ENCODE peak calls at places on chromosomes 1 and 21, in five cellular contexts. D is K562, A is GM12878, K is H1, Y is HepG2. L is an unnamed sample. For H3K27me3, the result is how much of the 10 kb centered on the place peaks cover.

GRCh38 chr1:228366062-228366850 is 40.4 kb downstream of the TRIM11 start:
- DNase-seq in K (no peak), Y (no peak), A (no peak), D (no peak), L (no peak)

GRCh38 chr1:27137022-27137542 is 17.8 kb downstream of the SLC9A1 start:
- DNase-seq in D (peak), Y (no peak), K (no peak), A (no peak), L (no peak)

GRCh38 chr1:29341936-29342335 is 105.6 kb downstream of the PTPRU start:
- DNase-seq in A (no peak), Y (no peak), D (no peak), K (no peak), L (no peak)

GRCh38 chr21:44880762-44881585 is 7.5 kb upstream of the PTTG1IP start:
- DNase-seq in A (no peak), D (no peak), Y (peak), K (no peak), L (no peak)

GRCh38 chr1:202348005-202348508 is 442 bp upstream of the PPP1R12B start:
- DNase-seq in A (no peak), K (no peak), D (no peak), Y (no peak), L (no peak)

GRCh38 chr1:24929091-24929875 is 793 bp downstream of the RUNX3 start:
- DNase-seq in D (no peak), A (no peak), K (peak), Y (no peak), L (no peak)

GRCh38 chr1:30798389-30798951 is 40.9 kb upstream of the LAPTM5 start:
- DNase-seq in K (no peak), Y (no peak), D (no peak), A (no peak), L (no peak)

GRCh38 chr1:54665852-54666251 is 24.3 kb downstream of the MROH7 start:
- DNase-seq in D (no peak), K (no peak), Y (no peak), A (no peak), L (no peak)

GRCh38 chr1:94384485-94385353 is 33.5 kb upstream of the ABCD3 start:
- DNase-seq in Y (peak), K (no peak), D (no peak), A (no peak), L (no peak)

GRCh38 chr21:34948157-34948556 is 100.9 kb downstream of the RUNX1 start:
- DNase-seq in A (no peak), D (peak), K (no peak), Y (no peak), L (no peak)

GRCh38 chr1:63817152-63817667 is 43.4 kb downstream of the ROR1 start:
- DNase-seq in K (no peak), A (no peak), Y (no peak), D (no peak), L (no peak)

GRCh38 chr1:119414950-119415349 is at the start of gene HSD3B2:
- DNase-seq in D (no peak), K (no peak), Y (no peak), A (no peak), L (no peak)

GRCh38 chr1:156608981-156609380 is 7.7 kb upstream of the GPATCH4 start:
- DNase-seq in K (peak), A (no peak), D (peak), Y (no peak), L (no peak)

GRCh38 chr21:41641821-41642368 is 125.0 kb downstream of the RIPK4 start:
- DNase-seq in A (no peak), Y (peak), K (no peak), D (no peak), L (no peak)

GRCh38 chr1:193355179-193355578 is 168.8 kb upstream of the B3GALT2 start:
- DNase-seq in A (no peak), D (no peak), K (no peak), Y (peak), L (peak)

GRCh38 chr1:41333146-41333784 is 28.0 kb upstream of the FOXO6 start:
- DNase-seq in A (no peak), K (peak), D (peak), Y (peak), L (no peak)

GRCh38 chr1:178946416-178946815 is 75.5 kb upstream of the ANGPTL1 start:
- DNase-seq in Y (no peak), A (no peak), D (no peak), K (no peak), L (no peak)

GRCh38 chr1:91744973-91745648 is 140.8 kb downstream of the TGFBR3 start:
- DNase-seq in A (no peak), D (no peak), K (no peak), Y (peak), L (no peak)

GRCh38 chr1:192430644-192431043 is 113.9 kb downstream of the RGS21 start:
- DNase-seq in Y (no peak), D (no peak), A (no peak), K (no peak), L (no peak)

GRCh38 chr1:226491093-226491850 is 57.3 kb upstream of the STUM start:
- DNase-seq in K (no peak), D (no peak), A (no peak), Y (no peak), L (no peak)

GRCh38 chr1:37676281-37677243 is 15.8 kb upstream of the CDCA8 start:
- DNase-seq in Y (no peak), K (no peak), A (peak), D (no peak), L (no peak)

GRCh38 chr1:231311696-231312095 is 26.0 kb downstream of the EXOC8 start:
- DNase-seq in A (no peak), D (no peak), K (no peak), Y (no peak), L (no peak)

GRCh38 chr1:212611000-212611636 is 2.6 kb downstream of the ATF3 start:
- DNase-seq in Y (no peak), K (no peak), D (no peak), A (no peak), L (no peak)

GRCh38 chr1:1123581-1124507 is 8.0 kb upstream of the C1orf159 start:
- DNase-seq in A (no peak), Y (no peak), D (no peak), K (no peak), L (no peak)

GRCh38 chr1:201826830-201827229 is 2.1 kb upstream of the IPO9 start:
- DNase-seq in D (no peak), A (no peak), Y (no peak), K (no peak), L (no peak)

GRCh38 chr1:231416896-231417295 is 5.2 kb downstream of the EGLN1 start:
- DNase-seq in D (no peak), K (no peak), Y (no peak), A (no peak), L (no peak)

GRCh38 chr1:76330993-76331603 is 256.6 kb downstream of the ST6GALNAC3 start:
- DNase-seq in A (no peak), D (peak), K (no peak), Y (peak), L (peak)

GRCh38 chr1:110541996-110542395 is 23.0 kb upstream of the KCNA10 start:
- DNase-seq in Y (no peak), A (no peak), D (no peak), K (no peak), L (no peak)

GRCh38 chr1:119653839-119654170 is 5.7 kb upstream of the ZNF697 start:
- DNase-seq in A (no peak), D (no peak), Y (no peak), K (no peak), L (no peak)

GRCh38 chr1:73593379-73593778 is 604.6 kb downstream of the LRRIQ3 start:
- DNase-seq in A (no peak), D (no peak), Y (no peak), K (no peak), L (no peak)

GRCh38 chr1:91697322-91698260 is 188.4 kb downstream of the TGFBR3 start:
- DNase-seq in D (no peak), Y (no peak), K (no peak), A (peak), L (no peak)

GRCh38 chr21:37915941-37916794 is at the start of gene KCNJ6:
- DNase-seq in Y (no peak), K (peak), A (no peak), D (peak), L (no peak)

GRCh38 chr1:2961661-2962060 is 59.6 kb upstream of the ACTRT2 start:
- DNase-seq in K (no peak), Y (no peak), A (no peak), D (no peak), L (no peak)

GRCh38 chr1:46767649-46768282 is 31.1 kb upstream of the CYP4B1 start:
- DNase-seq in K (no peak), A (no peak), D (no peak), Y (no peak), L (no peak)

GRCh38 chr1:154190550-154190949 is 1.4 kb downstream of the TPM3 start:
- DNase-seq in D (no peak), Y (peak), A (no peak), K (no peak), L (no peak)

GRCh38 chr1:60066001-60066400 is 7.6 kb downstream of the C1orf87 start:
- DNase-seq in Y (no peak), D (no peak), K (no peak), A (no peak), L (no peak)

GRCh38 chr1:167756760-167757405 is 35.1 kb downstream of the MPZL1 start:
- DNase-seq in Y (no peak), D (peak), A (no peak), K (no peak), L (no peak)

GRCh38 chr1:95233321-95233736 is 681 bp upstream of the RWDD3 start:
- DNase-seq in A (no peak), Y (peak), K (peak), D (no peak), L (no peak)

GRCh38 chr1:82373710-82374109 is 573.0 kb downstream of the ADGRL2 start:
- DNase-seq in D (no peak), A (no peak), K (no peak), Y (no peak), L (no peak)

GRCh38 chr1:170205301-170205700 is 59.5 kb downstream of the NTMT2 start:
- DNase-seq in A (no peak), D (no peak), K (no peak), Y (no peak), L (no peak)

GRCh38 chr1:170203693-170204092 is 57.9 kb downstream of the NTMT2 start:
- DNase-seq in Y (no peak), K (no peak), A (no peak), D (no peak), L (no peak)

GRCh38 chr1:170200665-170201397 is 55.1 kb downstream of the NTMT2 start:
- DNase-seq in Y (no peak), K (no peak), A (no peak), D (no peak), L (no peak)

GRCh38 chr1:170200161-170200560 is 54.4 kb downstream of the NTMT2 start:
- DNase-seq in K (no peak), Y (no peak), D (no peak), A (no peak), L (no peak)

GRCh38 chr1:170204121-170204520 is 58.4 kb downstream of the NTMT2 start:
- DNase-seq in A (no peak), K (no peak), Y (no peak), D (no peak), L (no peak)
- TF ChIP-seq JUND in A (no peak), K (no peak), Y (no peak), D (no peak), L (no peak)

DNA sequence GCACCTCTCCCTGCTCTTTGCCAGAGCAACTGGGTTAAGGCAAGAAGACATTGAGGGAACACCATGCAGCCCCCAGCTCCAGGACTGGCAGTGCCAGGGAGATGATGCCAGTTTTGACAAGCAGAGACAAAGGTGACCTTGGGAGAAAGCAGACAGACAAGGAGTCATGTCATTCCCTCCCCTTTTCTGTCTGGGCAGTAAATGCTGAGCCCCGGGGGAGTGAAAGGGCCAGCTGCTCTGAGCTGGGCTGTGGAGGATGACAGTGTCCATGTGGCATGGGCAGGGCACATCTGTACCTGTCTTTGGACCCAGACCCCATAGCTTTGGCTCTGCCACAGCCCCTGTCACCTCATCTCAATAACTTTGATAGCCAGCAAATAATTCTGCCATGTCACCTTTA is 24.2 kb downstream of the PLEKHA6 start:
- DNase-seq in D (no peak), A (no peak), K (no peak), Y (no peak), L (no peak)
- H3K27me3 ChIP-seq in D (half or more), A (under half), K (under half), Y (under half), L (under half)

DNA sequence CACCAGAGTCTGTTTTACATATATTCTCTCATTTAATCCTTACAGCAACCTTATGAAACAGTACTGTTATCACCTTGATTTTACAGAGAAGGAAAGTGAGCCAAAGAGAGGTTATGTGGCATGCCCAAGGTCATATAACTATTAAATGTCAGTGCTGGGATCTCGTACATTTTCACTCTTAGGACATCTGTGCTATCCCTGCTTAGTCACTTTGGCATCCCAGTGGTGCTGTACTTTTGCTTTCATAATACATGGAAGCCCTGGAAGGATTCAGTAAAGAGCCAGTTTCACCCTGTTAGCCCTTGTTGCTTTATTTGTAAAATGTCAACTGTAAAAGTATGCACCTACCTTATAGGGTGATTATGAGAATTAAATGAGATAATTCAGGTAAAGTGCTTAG is 104.4 kb downstream of the NFIA start:
- DNase-seq in K (no peak), Y (no peak), A (no peak), D (no peak), L (no peak)
- TF ChIP-seq ATF3 in K (no peak), Y (no peak), A (no peak), D (no peak), L (no peak)

GRCh38 chr1:248779350-248779749 is 23.8 kb upstream of the LYPD8 start:
- DNase-seq in A (no peak), D (no peak), Y (no peak), K (no peak), L (no peak)

GRCh38 chr1:248775496-248775895 is 19.9 kb upstream of the LYPD8 start:
- DNase-seq in A (no peak), D (no peak), K (no peak), Y (no peak), L (no peak)
- TF ChIP-seq JUND in A (no peak), D (no peak), K (no peak), Y (no peak), L (no peak)

GRCh38 chr1:50420689-50421365 is 2.4 kb downstream of the DMRTA2 start:
- DNase-seq in K (peak), Y (no peak), D (no peak), A (no peak), L (no peak)

GRCh38 chr1:50419192-50419906 is 3.9 kb downstream of the DMRTA2 start:
- DNase-seq in Y (no peak), D (peak), K (no peak), A (no peak), L (no peak)

GRCh38 chr1:50419907-50420248 is 3.4 kb downstream of the DMRTA2 start:
- DNase-seq in D (peak), K (no peak), A (no peak), Y (no peak), L (no peak)

GRCh38 chr1:50421366-50421748 is 1.9 kb downstream of the DMRTA2 start:
- DNase-seq in K (no peak), Y (no peak), D (no peak), A (no peak), L (no peak)

GRCh38 chr1:50420283-50420682 is 3.0 kb downstream of the DMRTA2 start:
- DNase-seq in D (no peak), Y (no peak), A (no peak), K (peak), L (no peak)
- H3K27me3 ChIP-seq in D (half or more), Y (half or more), A (under half), K (half or more), L (under half)

DNA sequence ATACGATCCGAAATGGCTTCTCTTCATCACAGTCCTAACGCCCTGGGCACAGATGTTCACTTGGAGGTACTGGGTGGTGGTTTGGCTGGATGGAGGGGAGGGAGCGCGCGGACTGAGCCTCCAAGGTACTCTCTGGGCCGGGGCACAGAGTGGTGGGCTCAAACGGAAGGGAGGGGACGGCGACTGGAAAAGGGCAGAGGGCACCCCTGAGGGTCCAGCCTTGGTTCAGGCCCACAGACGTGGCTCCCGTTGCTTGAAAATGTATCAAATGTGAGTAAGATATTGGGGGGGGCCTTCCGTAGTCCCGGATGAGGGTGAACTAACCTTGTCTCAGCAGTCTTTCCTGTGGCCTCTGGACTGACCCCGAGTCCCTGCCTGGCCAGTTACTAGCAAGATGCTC is 463 bp downstream of the IL12RB2 start:
- DNase-seq in K (peak), A (no peak), D (no peak), Y (no peak), L (no peak)
- TF ChIP-seq ATF3 in K (no peak), A (no peak), D (no peak), Y (no peak), L (no peak)

DNA sequence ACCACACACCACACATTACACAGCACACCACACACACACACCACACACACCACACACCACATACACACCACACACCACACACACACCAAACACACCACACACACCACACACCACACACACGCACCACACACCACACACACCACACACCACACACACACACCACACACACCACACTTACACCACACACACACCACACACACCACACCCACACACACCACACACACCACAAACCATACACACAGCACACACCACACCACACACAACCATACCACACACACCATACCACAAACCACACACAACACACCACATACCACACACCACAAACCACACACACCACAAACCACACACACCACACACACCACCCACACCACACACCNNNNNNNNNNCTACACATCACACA is 40.9 kb upstream of the SIK1 start:
- DNase-seq in A (no peak), K (peak), D (no peak), Y (no peak), L (no peak)
- TF ChIP-seq JUND in A (no peak), K (no peak), D (no peak), Y (no peak), L (no peak)

GRCh38 chr1:206905295-206906164 is 8.3 kb downstream of the IL24 start:
- DNase-seq in A (no peak), K (no peak), D (no peak), Y (no peak), L (peak)
- H3K27me3 ChIP-seq in A (under half), K (under half), D (half or more), Y (under half), L (under half)

GRCh38 chr21:31554511-31555022 is 104.9 kb upstream of the SOD1 start:
- DNase-seq in D (no peak), K (no peak), Y (no peak), A (peak), L (peak)

GRCh38 chr21:31553461-31553860 is 106.0 kb upstream of the SOD1 start:
- DNase-seq in A (no peak), K (no peak), D (no peak), Y (no peak), L (no peak)

GRCh38 chr21:31555741-31556191 is 103.7 kb upstream of the SOD1 start:
- DNase-seq in A (no peak), Y (no peak), K (peak), D (no peak), L (no peak)

GRCh38 chr21:31552826-31553225 is 106.7 kb upstream of the SOD1 start:
- DNase-seq in K (no peak), A (no peak), D (no peak), Y (no peak), L (no peak)

DNA sequence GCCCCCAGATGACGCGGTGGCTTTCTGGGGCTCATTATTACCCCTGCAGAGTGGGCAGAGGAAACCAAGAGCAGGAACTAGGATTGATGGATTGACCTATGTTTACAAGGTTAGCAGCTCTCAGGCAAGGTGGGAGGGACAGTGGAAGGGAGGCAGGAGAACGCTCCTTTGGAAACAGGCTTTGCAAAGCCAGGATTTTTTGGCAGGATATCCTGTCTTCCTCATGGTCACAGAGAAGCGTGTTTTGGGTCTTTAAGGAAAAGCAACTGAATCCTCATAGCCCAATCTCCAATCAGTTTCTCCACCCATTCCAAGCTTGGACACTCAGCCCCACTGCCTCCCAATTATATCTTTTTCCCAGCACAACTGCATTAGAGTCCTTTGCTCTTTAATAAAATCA is 105.6 kb upstream of the SOD1 start:
- DNase-seq in Y (no peak), K (no peak), A (no peak), D (no peak), L (no peak)
- TF ChIP-seq ATF3 in Y (no peak), K (no peak), A (no peak), D (no peak), L (no peak)

GRCh38 chr1:6280761-6281451 is 20.0 kb upstream of the GPR153 start:
- DNase-seq in K (peak), D (peak), A (no peak), Y (peak), L (no peak)
- TF ChIP-seq JUND in K (no peak), D (no peak), A (no peak), Y (no peak), L (no peak)